ENCODE peak calls at places on chromosomes 5 and 9, in six cellular contexts. One of them, this sample, is unnamed.

GRCh38 chr5:37552770-37553719 is 173.9 kb downstream of the WDR70 start:
- DNase-seq in AG04450: peak; percentile 45
- DNase-seq in Right ventricle myocardium superior: no peak
- DNase-seq in stomach: no peak
- DNase-seq in WTC11: no peak
- DNase-seq in GM06990: no peak
- DNase-seq in this sample: no peak

GRCh38 chr5:80184235-80185023 is 71.4 kb downstream of the SERINC5 start:
- DNase-seq in AG04450: no peak
- DNase-seq in Right ventricle myocardium superior: no peak
- DNase-seq in stomach: peak; percentile 72
- DNase-seq in WTC11: peak; percentile 68
- DNase-seq in GM06990: no peak
- DNase-seq in this sample: peak; percentile 77

GRCh38 chr9:36987891-36988290 is 46.2 kb downstream of the PAX5 start:
- DNase-seq in AG04450: no peak
- DNase-seq in Right ventricle myocardium superior: no peak
- DNase-seq in stomach: no peak
- DNase-seq in WTC11: no peak
- DNase-seq in GM06990: no peak
- DNase-seq in this sample: no peak

GRCh38 chr5:9445989-9446388 is 99.9 kb downstream of the SEMA5A start:
- DNase-seq in AG04450: no peak
- DNase-seq in Right ventricle myocardium superior: no peak
- DNase-seq in stomach: no peak
- DNase-seq in WTC11: no peak
- DNase-seq in GM06990: no peak
- DNase-seq in this sample: no peak

GRCh38 chr9:126127591-126127990 is 199.0 kb upstream of the MVB12B start:
- DNase-seq in AG04450: no peak
- DNase-seq in Right ventricle myocardium superior: no peak
- DNase-seq in stomach: peak; percentile 1
- DNase-seq in WTC11: no peak
- DNase-seq in GM06990: no peak
- DNase-seq in this sample: no peak

GRCh38 chr5:16807475-16807874 is 128.6 kb downstream of the MYO10 start:
- DNase-seq in AG04450: no peak
- DNase-seq in Right ventricle myocardium superior: no peak
- DNase-seq in stomach: no peak
- DNase-seq in WTC11: no peak
- DNase-seq in GM06990: no peak
- DNase-seq in this sample: no peak

GRCh38 chr9:126722922-126723806 is 81.7 kb upstream of the ZBTB43 start:
- DNase-seq in AG04450: no peak
- DNase-seq in Right ventricle myocardium superior: peak; percentile 60
- DNase-seq in stomach: peak; percentile 55
- DNase-seq in WTC11: peak; percentile 37
- DNase-seq in GM06990: peak; percentile 86
- DNase-seq in this sample: peak; percentile 16

GRCh38 chr9:87711857-87712800 is 13.8 kb upstream of the CTSL start:
- DNase-seq in AG04450: no peak
- DNase-seq in Right ventricle myocardium superior: no peak
- DNase-seq in stomach: no peak
- DNase-seq in WTC11: no peak
- DNase-seq in GM06990: no peak
- DNase-seq in this sample: no peak

GRCh38 chr9:101027733-101028345 is 688 bp upstream of the PLPPR1 start:
- DNase-seq in AG04450: no peak
- DNase-seq in Right ventricle myocardium superior: no peak
- DNase-seq in stomach: no peak
- DNase-seq in WTC11: no peak
- DNase-seq in GM06990: no peak
- DNase-seq in this sample: no peak

GRCh38 chr9:14746655-14747054 is 24.1 kb upstream of the CER1 start:
- DNase-seq in AG04450: no peak
- DNase-seq in Right ventricle myocardium superior: no peak
- DNase-seq in stomach: no peak
- DNase-seq in WTC11: no peak
- DNase-seq in GM06990: no peak
- DNase-seq in this sample: no peak

This sample was measured in body of pancreas.